ENCODE peak calls at places on chromosomes 1 and 21, in ten cellular contexts. K, V, D, E, Z, Y, X, P, F and T are unnamed samples.

GRCh38 chr21:45819478-45820170 is 161.9 kb upstream of the COL6A1 start:
- DNase-seq in P (peak), E (peak), V (no peak), F (no peak), Z (peak), Y (peak), D (no peak), K (no peak), X (no peak), T (no peak)

GRCh38 chr1:119959836-119960235 is 63.5 kb upstream of the ADAM30 start:
- DNase-seq in E (no peak), P (no peak), K (no peak), Y (no peak), V (no peak), F (no peak), X (no peak), Z (no peak), D (no peak), T (no peak)

GRCh38 chr1:69737527-69738176 is 169.9 kb downstream of the LRRC7 start:
- DNase-seq in Z (peak), Y (peak), E (no peak), P (no peak), D (peak), F (no peak), X (no peak), K (no peak), V (no peak), T (peak)

GRCh38 chr1:234730542-234731370 is 120.8 kb upstream of the IRF2BP2 start:
- DNase-seq in E (no peak), P (no peak), Z (no peak), V (no peak), K (no peak), X (no peak), F (peak), D (no peak), Y (peak), T (no peak)

GRCh38 chr1:164953095-164953494 is 394.1 kb downstream of the PBX1 start:
- DNase-seq in Z (no peak), V (no peak), X (no peak), F (no peak), Y (no peak), P (no peak), E (no peak), K (no peak), D (no peak), T (no peak)

GRCh38 chr21:38505654-38506523 is 7.6 kb upstream of the ERG start:
- DNase-seq in X (no peak), P (peak), K (no peak), E (no peak), F (no peak), Y (no peak), V (no peak), D (peak), Z (peak), T (peak)

GRCh38 chr21:42041711-42042110 is 29.4 kb upstream of the UMODL1 start:
- DNase-seq in P (no peak), Z (no peak), V (no peak), E (no peak), D (no peak), K (no peak), X (no peak), Y (no peak), F (no peak), T (no peak)

GRCh38 chr1:31574749-31575372 is 1.5 kb upstream of the TINAGL1 start:
- DNase-seq in K (no peak), X (no peak), Y (no peak), Z (no peak), D (no peak), F (no peak), V (no peak), P (peak), E (peak), T (no peak)

GRCh38 chr21:44296103-44296519 is 3.7 kb upstream of the PFKL start:
- DNase-seq in P (no peak), Y (no peak), Z (no peak), D (no peak), V (no peak), F (no peak), K (no peak), E (no peak), X (no peak), T (no peak)

GRCh38 chr21:44289381-44290010 is 3.8 kb downstream of the AIRE start:
- DNase-seq in Z (no peak), X (no peak), K (no peak), V (no peak), Y (no peak), F (no peak), E (no peak), P (no peak), D (no peak), T (no peak)

GRCh38 chr1:27297903-27298302 is 24.1 kb upstream of the TMEM222 start:
- DNase-seq in Z (no peak), E (no peak), X (no peak), F (no peak), K (no peak), Y (no peak), P (no peak), D (no peak), V (no peak), T (no peak)

GRCh38 chr1:115183711-115184259 is 94.5 kb upstream of the TSPAN2 start:
- DNase-seq in V (no peak), E (no peak), K (no peak), P (peak), Y (no peak), D (no peak), F (no peak), Z (no peak), X (no peak), T (no peak)

GRCh38 chr21:44434568-44434925 is 20.8 kb upstream of the LRRC3 start:
- DNase-seq in K (no peak), E (no peak), Z (no peak), P (no peak), F (no peak), V (no peak), Y (peak), X (no peak), D (no peak), T (no peak)

GRCh38 chr1:205259361-205259832 is 31.7 kb downstream of the TMCC2 start:
- DNase-seq in K (no peak), P (no peak), E (no peak), X (no peak), Y (no peak), Z (no peak), V (no peak), F (no peak), D (no peak), T (no peak)

GRCh38 chr1:85093644-85094043 is 45.3 kb upstream of the MCOLN3 start:
- DNase-seq in E (no peak), X (no peak), P (no peak), F (no peak), D (no peak), Z (no peak), V (no peak), Y (no peak), K (no peak), T (no peak)

GRCh38 chr1:225835752-225836151 is 25.8 kb downstream of the EPHX1 start:
- DNase-seq in Y (no peak), X (no peak), E (no peak), P (no peak), Z (peak), K (no peak), D (no peak), F (no peak), V (peak), T (no peak)